ENCODE peak calls at places on chromosomes 13 and 19, in six cellular contexts. D, F, H, X, P and S are unnamed samples.

GRCh38 chr13:23674795-23675640 is 104.8 kb downstream of the TNFRSF19 start:
- DNase-seq in D (no peak), F (no peak), H (no peak), X (peak), P (no peak), S (no peak)

GRCh38 chr13:47126432-47126831 is 229.6 kb upstream of the HTR2A start:
- DNase-seq in D (no peak), F (no peak), H (no peak), X (no peak), P (no peak), S (no peak)

GRCh38 chr13:75978815-75979214 is 342.7 kb downstream of the LMO7 start:
- DNase-seq in D (no peak), F (no peak), H (no peak), X (no peak), P (no peak), S (no peak)

GRCh38 chr19:38032951-38033350 is 125.9 kb downstream of the SIPA1L3 start:
- DNase-seq in D (no peak), F (no peak), H (no peak), X (no peak), P (no peak), S (no peak)

GRCh38 chr13:75581874-75582640 is 32.5 kb downstream of the UCHL3 start:
- DNase-seq in D (no peak), F (no peak), H (no peak), X (no peak), P (no peak), S (no peak)

GRCh38 chr19:37953576-37954303 is 46.7 kb downstream of the SIPA1L3 start:
- DNase-seq in D (no peak), F (no peak), H (no peak), X (no peak), P (no peak), S (no peak)

GRCh38 chr13:93624371-93624777 is 397.8 kb downstream of the GPC6 start:
- DNase-seq in D (no peak), F (no peak), H (no peak), X (no peak), P (no peak), S (no peak)

GRCh38 chr19:24053601-24054000 is 33.4 kb upstream of the ZNF254 start:
- DNase-seq in D (no peak), F (no peak), H (no peak), X (no peak), P (no peak), S (no peak)

GRCh38 chr19:1473056-1473400 is 6.0 kb downstream of the C19orf25 start:
- DNase-seq in D (no peak), F (no peak), H (peak), X (no peak), P (no peak), S (no peak)

GRCh38 chr13:98842074-98842473 is 89.6 kb upstream of the SLC15A1 start:
- DNase-seq in D (no peak), F (no peak), H (no peak), X (no peak), P (no peak), S (no peak)

GRCh38 chr13:101691326-101691725 is 238.9 kb downstream of the ITGBL1 start:
- DNase-seq in D (no peak), F (no peak), H (no peak), X (peak), P (no peak), S (no peak)

GRCh38 chr13:19519049-19519448 is 42.3 kb downstream of the TPTE2 start:
- DNase-seq in D (no peak), F (no peak), H (no peak), X (no peak), P (no peak), S (no peak)

GRCh38 chr19:8481616-8482015 is 20.8 kb downstream of the PRAM1 start:
- DNase-seq in D (no peak), F (no peak), H (no peak), X (no peak), P (no peak), S (no peak)

GRCh38 chr13:43195551-43195950 is 172.2 kb downstream of the DNAJC15 start:
- DNase-seq in D (no peak), F (no peak), H (no peak), X (no peak), P (no peak), S (no peak)

GRCh38 chr19:38539751-38540150 is 78.0 kb downstream of the MAP4K1 start:
- DNase-seq in D (no peak), F (no peak), H (no peak), X (no peak), P (no peak), S (no peak)

GRCh38 chr13:79692846-79693245 is 211.9 kb downstream of the NDFIP2 start:
- DNase-seq in D (no peak), F (no peak), H (no peak), X (no peak), P (no peak), S (no peak)

DNA sequence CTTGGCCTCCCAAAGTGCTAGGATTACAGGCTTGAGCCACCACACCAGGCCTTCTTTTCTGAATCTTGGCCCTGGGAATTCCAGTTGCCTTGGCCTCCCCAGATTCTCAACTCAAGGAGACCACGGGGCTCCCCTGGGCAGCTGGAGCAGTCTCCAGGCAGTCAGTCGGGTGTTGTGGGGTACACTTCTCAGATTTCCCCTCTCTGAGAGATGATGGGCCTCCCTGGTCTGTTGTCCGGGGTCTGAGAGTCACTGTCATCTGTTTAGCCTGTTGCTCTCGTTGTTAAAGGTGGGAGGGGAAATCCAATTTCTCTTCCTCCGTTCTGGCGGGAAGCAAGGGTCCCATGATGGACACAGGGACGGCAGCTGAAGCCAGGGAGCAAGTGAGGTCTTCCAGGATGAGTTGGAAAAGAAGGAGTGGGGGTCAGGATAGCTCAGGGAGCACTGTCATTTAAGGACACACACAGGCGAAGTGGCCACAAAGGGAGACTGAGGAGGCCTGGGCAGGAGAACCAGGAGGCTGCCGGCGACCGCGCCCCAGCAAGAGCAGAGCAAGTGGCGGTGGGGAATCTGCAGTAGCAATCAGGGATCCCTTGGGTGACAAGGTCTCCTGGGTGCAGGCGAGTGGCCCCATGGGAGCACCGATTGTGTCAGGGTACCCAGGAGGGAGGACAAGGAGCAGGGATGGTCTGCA is 15.7 kb downstream of the WTIP start:
- DNase-seq in D (no peak), F (no peak), H (no peak), X (no peak), P (no peak), S (no peak)
- TF ChIP-seq CTCF in D (no peak), F (no peak), H (no peak), X (no peak), P (no peak), S (no peak)

DNA sequence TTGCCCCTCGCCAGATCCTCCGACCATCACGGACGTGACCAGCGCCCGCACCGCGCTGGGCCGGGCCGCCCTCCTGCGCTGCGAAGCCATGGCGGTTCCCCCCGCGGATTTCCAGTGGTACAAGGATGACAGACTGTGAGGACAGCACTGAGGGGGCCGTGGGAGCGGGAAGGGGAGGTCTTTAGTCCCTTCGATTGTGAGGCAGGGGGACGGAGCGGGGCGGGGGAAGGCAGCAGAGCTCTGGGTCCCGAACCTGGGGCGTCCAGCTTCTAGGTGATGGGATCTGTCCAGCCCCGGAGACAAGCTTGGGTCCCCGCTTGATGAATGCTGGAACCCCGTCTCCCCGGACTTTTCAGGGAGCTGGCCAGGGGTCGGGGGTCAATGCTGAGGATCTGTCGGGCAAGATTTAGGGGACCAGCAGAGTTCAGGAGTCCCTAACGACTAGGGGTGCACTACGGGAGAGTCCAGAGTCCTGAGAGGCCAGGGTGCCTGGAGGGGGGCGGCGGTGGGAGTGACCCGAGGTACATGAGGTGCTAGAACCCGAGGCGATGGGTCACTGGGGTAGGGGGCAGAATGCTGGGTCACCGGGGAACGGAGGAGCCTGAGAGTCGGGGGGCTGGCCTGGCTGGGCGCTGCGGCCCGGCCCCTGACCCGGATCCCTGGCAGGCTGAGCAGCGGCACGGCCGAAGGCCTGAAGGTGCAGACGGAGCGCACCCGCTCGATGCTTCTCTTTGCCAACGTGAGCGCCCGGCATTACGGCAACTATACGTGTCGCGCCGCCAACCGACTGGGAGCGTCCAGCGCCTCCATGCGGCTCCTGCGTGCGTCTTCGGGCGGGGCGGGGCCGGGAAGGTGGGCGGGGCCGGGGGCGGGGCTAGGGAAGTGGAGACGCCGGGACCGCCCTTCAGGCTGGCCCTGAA is 14.6 kb downstream of the VSIG10L start:
- DNase-seq in D (no peak), F (no peak), H (peak), X (no peak), P (no peak), S (peak)
- TF ChIP-seq CTCF in D (no peak), F (no peak), H (peak), X (no peak), P (no peak), S (no peak)

GRCh38 chr19:45294291-45295029 is 28.2 kb downstream of the CKM start:
- DNase-seq in D (no peak), F (no peak), H (no peak), X (no peak), P (no peak), S (no peak)

GRCh38 chr19:45295873-45296272 is 26.8 kb downstream of the CKM start:
- DNase-seq in D (no peak), F (no peak), H (no peak), X (no peak), P (no peak), S (no peak)

GRCh38 chr19:45298264-45298663 is 24.4 kb downstream of the CKM start:
- DNase-seq in D (no peak), F (no peak), H (no peak), X (no peak), P (no peak), S (no peak)

GRCh38 chr19:45297674-45298073 is 25.0 kb downstream of the CKM start:
- DNase-seq in D (no peak), F (no peak), H (no peak), X (no peak), P (no peak), S (no peak)

DNA sequence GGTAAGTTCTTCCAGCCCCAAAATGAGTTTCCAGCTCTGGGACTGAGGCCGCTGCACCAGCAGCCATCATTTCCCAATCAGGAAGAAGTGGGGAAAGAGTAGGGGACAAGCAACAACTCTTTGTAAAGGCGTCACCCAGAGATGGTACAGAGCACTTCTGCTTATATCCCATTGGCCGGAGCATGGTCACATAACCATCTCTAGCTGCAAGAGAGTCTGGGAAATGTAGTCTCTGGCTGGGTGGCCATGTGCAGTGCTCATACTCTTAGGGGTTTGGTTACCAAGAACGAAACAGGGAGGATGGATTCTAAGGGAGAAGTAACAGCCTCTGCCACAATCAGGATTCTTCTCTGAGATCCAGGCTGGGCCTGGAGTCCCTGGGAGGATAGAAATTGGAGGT is 26.3 kb downstream of the CKM start:
- DNase-seq in D (no peak), F (no peak), H (no peak), X (no peak), P (no peak), S (peak)
- TF ChIP-seq CTCF in D (no peak), F (no peak), H (no peak), X (no peak), P (no peak), S (no peak)

GRCh38 chr13:49649244-49649962 is 21.1 kb downstream of the ARL11 start:
- DNase-seq in D (no peak), F (no peak), H (no peak), X (peak), P (no peak), S (no peak)
- TF ChIP-seq CTCF in D (peak), F (no peak), H (no peak), X (peak), P (no peak), S (no peak)

GRCh38 chr13:56752630-56753029 is 388.1 kb upstream of the PRR20A start:
- DNase-seq in D (no peak), F (no peak), H (no peak), X (no peak), P (no peak), S (no peak)
- TF ChIP-seq CTCF in D (no peak), F (no peak), H (no peak), X (no peak), P (no peak), S (no peak)